ENCODE peak calls at places on chromosomes 1 and 21, in six cellular contexts. E is PC-3; C is NCI-H1436 treated with DMSO at 0.1 percent for 48 hours; F is NK-92 treated with Interleukin-12 subunit alpha and Interleukin-12 subunit beta, amount 100 ng/mL, for 24 hours; B is HS-5; N is amniotic epithelial cell. R is an unnamed sample.

GRCh38 chr21:43272591-43272990 is 103.8 kb downstream of the CRYAA start:
- DNase-seq in E (no peak), C (no peak), F (no peak), B (no peak), N (no peak), R (no peak)

GRCh38 chr1:104574619-104575018 is 824.9 kb downstream of the AMY1C start:
- DNase-seq in E (no peak), C (no peak), F (no peak), B (no peak), N (no peak), R (no peak)

GRCh38 chr21:25573409-25574206 is 33.7 kb downstream of the MRPL39 start:
- DNase-seq in E (peak), C (no peak), F (no peak), B (peak), N (peak), R (peak)

GRCh38 chr1:160081261-160081936 is at the start of gene KCNJ9:
- DNase-seq in E (no peak), C (no peak), F (no peak), B (no peak), N (no peak), R (no peak)

GRCh38 chr21:35547946-35548774 is 499.1 kb upstream of the RUNX1 start:
- DNase-seq in E (no peak), C (no peak), F (no peak), B (no peak), N (no peak), R (no peak)

GRCh38 chr1:172909606-172910326 is 141.0 kb downstream of the TNFSF18 start:
- DNase-seq in E (peak), C (no peak), F (no peak), B (peak), N (peak), R (peak)

GRCh38 chr1:239386453-239387303 is at the start of gene CHRM3:
- DNase-seq in E (peak), C (peak), F (no peak), B (peak), N (peak), R (no peak)

GRCh38 chr1:101302831-101303511 is 66.2 kb downstream of the S1PR1 start:
- DNase-seq in E (no peak), C (no peak), F (no peak), B (peak), N (peak), R (peak)

GRCh38 chr1:82485591-82486369 is 685.0 kb downstream of the ADGRL2 start:
- DNase-seq in E (peak), C (no peak), F (no peak), B (peak), N (no peak), R (peak)

GRCh38 chr1:11692899-11693590 is 1.5 kb downstream of the DRAXIN start:
- DNase-seq in E (peak), C (no peak), F (peak), B (peak), N (peak), R (peak)

GRCh38 chr1:233367057-233367759 is 39.7 kb downstream of the MAP3K21 start:
- DNase-seq in E (peak), C (no peak), F (no peak), B (no peak), N (no peak), R (no peak)

GRCh38 chr1:12485231-12486172 is 132.5 kb downstream of the DHRS3 start:
- DNase-seq in E (peak), C (no peak), F (no peak), B (no peak), N (no peak), R (no peak)

GRCh38 chr1:196400478-196401453 is 207.5 kb downstream of the KCNT2 start:
- DNase-seq in E (peak), C (no peak), F (no peak), B (no peak), N (peak), R (no peak)

GRCh38 chr21:33968082-33968997 is 52.7 kb upstream of the ATP5PO start:
- DNase-seq in E (peak), C (no peak), F (peak), B (peak), N (peak), R (peak)